ENCODE peak calls at places on chromosomes 7 and 10, in eight cellular contexts. M, I, R, G, D, U, H and Q are unnamed samples.
A peak's percentile ranks its signal among the peaks of the same experiment; 100 is the strongest.

GRCh38 chr7:69182596-69183467 is 415.4 kb upstream of the AUTS2 start:
- DNase-seq in M (no peak), I (no peak), R (no peak), G (no peak), D (no peak), U (no peak), H (no peak), Q (no peak)

GRCh38 chr10:133258066-133258817 is 18.4 kb downstream of the ADAM8 start:
- DNase-seq in M (no peak), I (no peak), R (peak; percentile 89), G (peak; percentile 67), D (peak; percentile 43), U (no peak), H (no peak), Q (no peak)

GRCh38 chr10:110746969-110747608 is 103.0 kb downstream of the RBM20 start:
- DNase-seq in M (no peak), I (no peak), R (no peak), G (no peak), D (no peak), U (no peak), H (no peak), Q (no peak)

GRCh38 chr7:83111391-83111790 is 51.3 kb downstream of the PCLO start:
- DNase-seq in M (no peak), I (no peak), R (no peak), G (no peak), D (no peak), U (no peak), H (no peak), Q (no peak)

GRCh38 chr7:24427048-24427447 is 143.1 kb downstream of the NPY start:
- DNase-seq in M (no peak), I (no peak), R (no peak), G (no peak), D (no peak), U (no peak), H (no peak), Q (no peak)

GRCh38 chr7:51299391-51300133 is 17.0 kb downstream of the COBL start:
- DNase-seq in M (no peak), I (no peak), R (no peak), G (no peak), D (no peak), U (no peak), H (no peak), Q (no peak)

GRCh38 chr7:22654836-22655235 is 72.2 kb upstream of the IL6 start:
- DNase-seq in M (no peak), I (peak; percentile 41), R (no peak), G (no peak), D (no peak), U (no peak), H (no peak), Q (no peak)

GRCh38 chr7:137967143-137968018 is 34.5 kb downstream of the CREB3L2 start:
- DNase-seq in M (no peak), I (peak; percentile 80), R (no peak), G (no peak), D (no peak), U (no peak), H (no peak), Q (no peak)

GRCh38 chr7:55409474-55410225 is 44.5 kb downstream of the LANCL2 start:
- DNase-seq in M (no peak), I (peak; percentile 35), R (no peak), G (no peak), D (no peak), U (no peak), H (peak; percentile 19), Q (no peak)

GRCh38 chr7:6248581-6248980 is 23.8 kb downstream of the CYTH3 start:
- DNase-seq in M (no peak), I (peak; percentile 88), R (no peak), G (no peak), D (no peak), U (no peak), H (no peak), Q (no peak)

GRCh38 chr10:109183366-109183765 is 739.9 kb downstream of the XPNPEP1 start:
- DNase-seq in M (no peak), I (peak; percentile 72), R (no peak), G (no peak), D (no peak), U (no peak), H (no peak), Q (no peak)

GRCh38 chr7:93442478-93443224 is 131.9 kb downstream of the CALCR start:
- DNase-seq in M (no peak), I (peak; percentile 13), R (peak; percentile 22), G (peak; percentile 13), D (no peak), U (no peak), H (peak; percentile 28), Q (no peak)

GRCh38 chr7:157008206-157009169 is 2.0 kb downstream of the MNX1 start:
- DNase-seq in M (no peak), I (no peak), R (no peak), G (no peak), D (no peak), U (peak; percentile 58), H (no peak), Q (no peak)

GRCh38 chr10:124574456-124575070 is 112.9 kb downstream of the LHPP start:
- DNase-seq in M (peak; percentile 42), I (no peak), R (no peak), G (no peak), D (no peak), U (peak; percentile 43), H (no peak), Q (no peak)

GRCh38 chr10:47041401-47042198 is 130.4 kb downstream of the PTPN20 start:
- DNase-seq in M (no peak), I (no peak), R (no peak), G (no peak), D (no peak), U (peak; percentile 31), H (no peak), Q (no peak)

GRCh38 chr7:128922496-128923410 is 12.2 kb upstream of the KCP start:
- DNase-seq in M (no peak), I (no peak), R (peak; percentile 18), G (peak; percentile 5), D (no peak), U (peak; percentile 30), H (no peak), Q (no peak)

GRCh38 chr7:43138710-43139601 is 26.5 kb downstream of the HECW1 start:
- DNase-seq in M (no peak), I (peak; percentile 20), R (no peak), G (no peak), D (no peak), U (no peak), H (no peak), Q (no peak)

GRCh38 chr10:5943536-5943935 is 33.8 kb downstream of the IL15RA start:
- DNase-seq in M (peak; percentile 87), I (peak; percentile 59), R (peak; percentile 36), G (no peak), D (no peak), U (no peak), H (no peak), Q (no peak)

GRCh38 chr10:5942471-5942870 is 34.9 kb downstream of the IL15RA start:
- DNase-seq in M (peak; percentile 84), I (no peak), R (peak; percentile 69), G (no peak), D (no peak), U (no peak), H (no peak), Q (peak; percentile 33)

GRCh38 chr10:5940807-5941218 is 36.5 kb downstream of the IL15RA start:
- DNase-seq in M (no peak), I (no peak), R (no peak), G (no peak), D (no peak), U (no peak), H (no peak), Q (no peak)

GRCh38 chr10:5941579-5941978 is 35.8 kb downstream of the IL15RA start:
- DNase-seq in M (no peak), I (no peak), R (no peak), G (no peak), D (no peak), U (no peak), H (no peak), Q (no peak)

GRCh38 chr10:5942001-5942400 is 35.3 kb downstream of the IL15RA start:
- DNase-seq in M (no peak), I (no peak), R (no peak), G (no peak), D (no peak), U (no peak), H (no peak), Q (no peak)
- H3K27ac ChIP-seq in M (peak overlapping the region; percentile 73), I (no peak overlapping the region), R (peak overlapping the region; percentile 85), G (peak overlapping the region; percentile 45), D (peak overlapping the region; percentile 40), U (peak overlapping the region; percentile 73), H (no peak overlapping the region), Q (no peak overlapping the region)

GRCh38 chr10:69318997-69319727 is 40.9 kb downstream of the HK1 start:
- DNase-seq in M (peak; percentile 91), I (peak; percentile 53), R (peak; percentile 92), G (peak; percentile 87), D (peak; percentile 67), U (peak; percentile 94), H (peak; percentile 38), Q (peak; percentile 61)
- TF ChIP-seq POLR2A in M (no peak), I (peak; percentile 17), R (no peak), G (peak; percentile 9), D (peak; percentile 35), U (peak; percentile 27), H (no peak), Q (no peak)

DNA sequence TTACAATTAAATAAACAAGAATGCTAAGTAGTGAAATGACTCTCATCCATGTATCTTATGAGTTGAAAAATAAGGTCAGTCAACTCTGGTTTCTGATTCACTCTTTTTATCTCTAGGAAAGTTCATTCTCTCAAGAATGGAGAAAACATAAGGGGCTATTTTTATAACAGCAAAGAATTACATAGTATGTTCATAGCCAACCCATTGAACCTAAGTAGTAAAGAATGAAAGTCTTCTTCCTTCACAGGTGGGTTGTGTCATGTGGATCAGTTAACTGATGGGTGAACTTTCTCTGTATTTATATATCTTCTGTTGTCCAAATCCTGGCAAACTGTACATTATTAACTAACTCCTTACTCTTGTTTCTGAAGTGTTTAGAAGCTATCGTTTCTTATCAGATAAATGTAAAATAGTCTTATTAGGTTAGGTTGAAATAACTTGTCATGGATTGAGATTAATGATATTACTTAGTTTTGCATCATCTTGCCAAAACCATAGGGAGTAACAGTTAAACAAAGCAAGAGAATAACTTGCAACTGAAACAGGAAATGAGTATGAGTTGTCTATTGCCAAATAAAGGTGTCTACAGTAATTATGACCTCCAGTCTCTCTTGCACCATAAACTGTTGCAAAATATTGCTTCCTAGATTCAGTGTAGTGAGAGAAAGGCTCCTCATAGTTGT is 86.8 kb downstream of the ANKRD7 start:
- DNase-seq in M (no peak), I (no peak), R (no peak), G (no peak), D (no peak), U (no peak), H (no peak), Q (no peak)
- H3K4me3 ChIP-seq in M (no peak overlapping the region), I (no peak overlapping the region), R (no peak overlapping the region), G (no peak overlapping the region), D (no peak overlapping the region), U (no peak overlapping the region), H (no peak overlapping the region), Q (no peak overlapping the region)

DNA sequence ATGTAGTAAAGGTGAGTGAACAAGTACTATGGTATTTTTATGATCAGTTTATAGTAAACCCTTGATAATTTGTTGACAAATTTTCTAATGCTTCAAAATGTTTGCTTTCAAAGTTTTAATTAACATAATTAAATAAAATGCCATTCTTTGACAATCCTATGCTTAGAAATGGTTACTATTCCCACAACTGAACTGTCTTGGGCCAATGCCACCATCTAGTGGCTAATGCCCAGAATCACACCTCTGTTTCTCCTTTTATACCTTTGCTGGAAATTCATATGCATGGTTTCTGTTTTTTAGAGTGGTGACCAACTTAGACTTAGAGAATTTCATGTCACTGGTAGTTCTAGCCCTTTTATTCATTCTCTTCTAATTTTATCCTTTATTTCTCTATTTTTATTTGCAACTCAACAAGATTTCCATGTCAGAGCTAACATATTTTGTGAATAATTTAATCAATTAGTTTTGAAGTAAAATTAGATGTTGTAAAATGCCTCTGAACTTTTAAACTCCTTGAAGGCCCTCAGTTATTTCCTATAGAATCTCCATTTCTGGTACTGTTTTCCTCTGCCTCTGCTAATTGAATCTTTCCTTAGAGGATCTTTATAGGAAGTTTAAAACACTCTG is 31.1 kb downstream of the PCGF5 start:
- DNase-seq in M (no peak), I (peak; percentile 62), R (peak; percentile 45), G (peak; percentile 52), D (peak; percentile 31), U (no peak), H (peak; percentile 40), Q (peak; percentile 71)
- H3K27ac ChIP-seq in M (no peak overlapping the region), I (no peak overlapping the region), R (no peak overlapping the region), G (no peak overlapping the region), D (no peak overlapping the region), U (no peak overlapping the region), H (no peak overlapping the region), Q (no peak overlapping the region)